ENCODE peak calls at places on chromosomes 13 and 19, in four cellular contexts. E is DND-41, R is HCT116, C is Karpas-422. D is an unnamed sample.
A peak's percentile ranks its signal among the peaks of the same experiment; 100 is the strongest.

GRCh38 chr19:44640518-44640917 is 3.2 kb upstream of the PVR start:
- DNase-seq in E (no peak), R (no peak), C (no peak), D (no peak)

GRCh38 chr13:66154981-66155380 is 1075.2 kb downstream of the PCDH9 start:
- DNase-seq in E (no peak), R (no peak), C (no peak), D (no peak)

GRCh38 chr13:93254775-93255174 is 28.2 kb downstream of the GPC6 start:
- DNase-seq in E (no peak), R (no peak), C (no peak), D (no peak)

GRCh38 chr19:18317998-18318800 is 4.7 kb downstream of the LSM4 start:
- DNase-seq in E (peak; percentile 81), R (no peak), C (no peak), D (no peak)

GRCh38 chr13:112783135-112783945 is 93.5 kb downstream of the ATP11A start:
- DNase-seq in E (no peak), R (no peak), C (no peak), D (no peak)

GRCh38 chr13:109761695-109762094 is 24.7 kb downstream of the IRS2 start:
- DNase-seq in E (no peak), R (no peak), C (no peak), D (no peak)

GRCh38 chr13:100646030-100646673 is 28.4 kb downstream of the TMTC4 start:
- DNase-seq in E (no peak), R (peak; percentile 15), C (no peak), D (no peak)

GRCh38 chr13:67410645-67411044 is 180.5 kb upstream of the PCDH9 start:
- DNase-seq in E (no peak), R (no peak), C (no peak), D (no peak)

GRCh38 chr19:18020212-18021067 is 12.5 kb downstream of the ARRDC2 start:
- DNase-seq in E (no peak), R (no peak), C (no peak), D (no peak)

GRCh38 chr13:45333973-45334922 is 6.7 kb downstream of the TPT1 start:
- DNase-seq in E (peak; percentile 66), R (no peak), C (peak; percentile 46), D (no peak)

GRCh38 chr13:40624338-40624737 is 42.1 kb downstream of the FOXO1 start:
- DNase-seq in E (no peak), R (no peak), C (no peak), D (no peak)

GRCh38 chr19:15235796-15236195 is 3.5 kb upstream of the EPHX3 start:
- DNase-seq in E (no peak), R (no peak), C (no peak), D (no peak)

GRCh38 chr19:56821675-56822074 is 18.9 kb downstream of the PEG3 start:
- DNase-seq in E (no peak), R (no peak), C (no peak), D (no peak)

GRCh38 chr19:50607388-50607787 is 32.3 kb downstream of the SYT3 start:
- DNase-seq in E (no peak), R (no peak), C (no peak), D (no peak)

GRCh38 chr13:83515267-83515666 is 367.0 kb downstream of the SLITRK1 start:
- DNase-seq in E (no peak), R (no peak), C (no peak), D (no peak)

GRCh38 chr13:33092422-33092987 is 76.3 kb downstream of the KL start:
- DNase-seq in E (no peak), R (no peak), C (no peak), D (no peak)

GRCh38 chr19:13013649-13014048 is 18.4 kb downstream of the NFIX start:
- DNase-seq in E (no peak), R (no peak), C (no peak), D (no peak)
- H3K4me2 ChIP-seq in E (no peak overlapping the region), R (peak overlapping the region; percentile 92), C (no peak overlapping the region), D (no peak overlapping the region)

GRCh38 chr19:10422846-10423245 is 2.5 kb downstream of the PDE4A start:
- DNase-seq in E (no peak), R (no peak), C (no peak), D (no peak)

GRCh38 chr19:10424011-10424637 is 3.8 kb downstream of the PDE4A start:
- DNase-seq in E (peak; percentile 78), R (no peak), C (peak; percentile 84), D (peak; percentile 61)

GRCh38 chr19:10420444-10421239 is at the start of gene PDE4A:
- DNase-seq in E (peak; percentile 73), R (no peak), C (peak; percentile 69), D (peak; percentile 78)

GRCh38 chr19:10421240-10421948 is 1.1 kb downstream of the PDE4A start:
- DNase-seq in E (peak; percentile 27), R (no peak), C (no peak), D (no peak)

GRCh38 chr19:10421981-10422461 is 1.7 kb downstream of the PDE4A start:
- DNase-seq in E (no peak), R (no peak), C (no peak), D (no peak)
- H3K27me3 ChIP-seq in E (peaks cover 61% of the 10 kb centered on the region), R (no peaks in the 10 kb centered on the region), C (no peaks in the 10 kb centered on the region), D (no peaks in the 10 kb centered on the region)

DNA sequence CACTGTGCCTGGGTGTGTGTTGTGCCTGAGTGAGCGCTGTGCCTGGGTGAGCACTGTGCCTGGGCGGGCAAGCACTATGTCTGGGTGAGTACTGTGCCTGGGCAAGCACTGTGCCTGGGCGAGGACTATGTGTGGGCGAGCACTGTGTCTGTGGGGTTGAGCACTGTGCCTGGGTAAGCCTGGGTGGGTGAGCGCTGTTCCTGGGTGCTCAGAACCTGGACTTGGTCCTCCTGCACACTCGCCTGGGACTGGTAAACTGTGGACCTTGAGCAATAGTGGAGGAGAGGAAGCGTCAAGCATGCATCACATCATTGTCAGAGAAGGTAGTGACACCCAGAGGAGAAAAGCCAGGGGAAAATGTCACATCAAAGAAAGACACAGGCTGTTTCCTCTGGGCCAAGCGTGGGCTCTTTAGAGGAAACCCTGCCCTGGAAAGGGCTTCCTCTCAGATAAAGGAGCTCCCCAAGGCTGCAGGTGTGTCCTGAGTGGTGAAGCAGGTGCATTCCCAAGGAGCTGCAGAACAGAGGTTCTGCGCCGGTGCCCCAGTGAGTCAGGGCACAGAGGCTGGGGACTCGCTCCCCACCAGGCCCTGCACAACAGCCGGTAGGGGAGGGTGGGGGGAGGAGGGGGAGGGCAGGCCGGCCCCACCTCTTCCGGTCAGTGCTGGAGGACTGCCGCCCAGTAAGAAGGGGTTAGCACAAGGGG is 141.2 kb downstream of the TEX29 start:
- DNase-seq in E (no peak), R (no peak), C (no peak), D (no peak)
- H3K4me1 ChIP-seq in E (no peaks in the 10 kb centered on the region), R (no peaks in the 10 kb centered on the region), C (no peaks in the 10 kb centered on the region), D (peaks cover 9% of the 10 kb centered on the region)

DNA sequence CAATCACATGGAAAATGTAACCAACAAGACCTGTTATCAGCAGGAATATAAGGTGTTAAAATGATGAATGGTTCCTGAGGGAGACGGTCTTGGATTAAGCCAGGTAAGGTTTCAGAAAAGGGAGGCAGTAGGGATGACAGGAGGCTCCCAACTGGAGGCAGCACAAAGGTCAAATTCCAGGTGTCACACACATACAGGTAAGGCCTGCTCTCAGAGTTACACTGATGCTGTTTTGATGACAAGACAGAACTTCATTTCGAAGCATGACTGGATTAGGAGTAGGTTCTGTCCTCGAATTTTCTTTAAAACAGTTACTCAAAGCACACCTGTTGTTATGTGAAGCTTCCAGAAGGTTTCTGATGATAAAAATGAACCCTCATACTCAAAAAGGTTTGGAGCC is 7.4 kb downstream of the MED26 start:
- DNase-seq in E (no peak), R (no peak), C (no peak), D (no peak)
- H3K4me2 ChIP-seq in E (no peak overlapping the region), R (no peak overlapping the region), C (peak overlapping the region; percentile 68), D (no peak overlapping the region)

DNA sequence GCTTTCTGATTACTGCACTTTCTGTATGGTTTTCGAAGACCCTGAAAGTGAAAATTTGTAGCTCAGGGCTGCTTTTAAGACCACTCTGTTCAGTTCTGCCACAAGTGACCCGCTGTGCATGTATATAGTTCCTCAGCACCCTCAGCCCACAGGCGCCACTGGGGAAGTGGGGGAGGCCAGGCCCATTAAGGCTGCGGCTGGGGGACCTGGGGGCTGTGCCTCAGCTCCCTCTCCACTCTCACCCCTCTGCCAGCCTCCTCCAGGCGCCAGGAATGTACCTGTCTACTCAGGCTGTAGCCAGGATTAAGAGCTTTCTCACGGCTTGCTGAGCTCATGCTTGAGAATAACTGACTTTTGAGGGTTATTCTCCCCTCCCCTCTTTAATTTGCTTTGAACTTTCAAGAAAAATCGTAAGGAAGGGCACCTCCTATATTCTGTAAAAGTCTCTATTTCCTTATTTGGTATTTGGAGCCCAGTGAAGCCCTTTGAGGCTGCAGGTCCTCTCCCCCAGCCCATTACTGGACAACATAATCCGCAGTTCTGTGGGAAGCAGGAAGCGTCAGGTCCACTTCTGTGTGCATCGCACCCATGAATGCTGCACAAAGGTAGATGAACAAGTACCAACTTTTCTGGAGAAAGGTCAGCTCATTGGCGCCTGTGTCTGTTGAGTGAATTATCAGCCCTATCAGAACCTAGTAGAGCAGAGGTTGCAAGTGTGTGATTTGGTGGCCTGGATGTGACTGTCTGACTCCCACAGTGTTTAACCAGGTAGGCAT is 29.6 kb downstream of the GJA3 start:
- DNase-seq in E (no peak), R (no peak), C (no peak), D (no peak)
- H3K27me3 ChIP-seq in E (peaks cover 19% of the 10 kb centered on the region), R (no peaks in the 10 kb centered on the region), C (no peaks in the 10 kb centered on the region), D (no peaks in the 10 kb centered on the region)

DNA sequence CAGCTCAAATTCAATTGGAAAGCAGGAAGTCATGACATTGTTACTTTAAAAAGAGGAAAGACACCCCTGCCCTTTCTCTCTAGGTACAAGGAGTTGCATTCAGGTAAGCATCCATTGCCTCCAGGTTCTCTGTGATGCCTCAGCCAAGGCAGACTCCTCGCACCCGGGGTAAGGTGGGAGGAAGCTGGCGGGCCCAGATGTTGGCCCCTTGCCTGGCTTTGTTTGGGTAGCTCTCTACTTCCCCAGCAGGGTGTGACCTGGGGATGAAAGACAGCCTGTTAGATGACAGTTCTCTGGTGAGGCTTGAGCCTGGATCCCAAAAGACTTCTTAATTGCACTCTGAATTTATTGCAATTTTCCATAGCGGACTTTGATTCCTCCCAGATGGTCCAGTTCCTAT is 25.6 kb downstream of the SHISA2 start:
- DNase-seq in E (no peak), R (no peak), C (no peak), D (no peak)
- H3K4me1 ChIP-seq in E (no peaks in the 10 kb centered on the region), R (no peaks in the 10 kb centered on the region), C (no peaks in the 10 kb centered on the region), D (no peaks in the 10 kb centered on the region)

DNA sequence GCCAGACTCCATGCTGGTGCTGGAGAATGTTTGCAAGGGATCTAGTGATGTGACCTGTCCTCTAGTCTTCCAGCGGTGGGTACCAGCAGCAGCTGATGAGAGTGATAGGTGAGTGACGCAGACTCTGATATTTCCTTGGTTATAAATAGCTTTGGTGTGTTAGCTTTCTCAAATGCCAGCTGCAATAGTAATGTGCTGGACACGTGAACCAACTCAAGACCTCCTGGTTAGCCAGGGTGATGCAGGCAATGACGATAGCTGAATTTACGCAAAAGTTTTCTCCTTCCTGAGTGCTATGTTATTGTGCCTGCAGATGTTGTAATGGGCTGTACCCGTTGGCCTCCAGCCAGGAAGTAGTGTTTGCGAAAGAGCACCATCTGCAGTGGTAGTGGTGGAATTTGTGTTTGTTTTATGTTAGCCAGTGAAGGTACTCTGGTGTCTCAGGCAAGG is 129.5 kb downstream of the CYSLTR2 start:
- DNase-seq in E (peak; percentile 15), R (no peak), C (no peak), D (no peak)
- H3K4me2 ChIP-seq in E (no peak overlapping the region), R (no peak overlapping the region), C (no peak overlapping the region), D (no peak overlapping the region)

DNA sequence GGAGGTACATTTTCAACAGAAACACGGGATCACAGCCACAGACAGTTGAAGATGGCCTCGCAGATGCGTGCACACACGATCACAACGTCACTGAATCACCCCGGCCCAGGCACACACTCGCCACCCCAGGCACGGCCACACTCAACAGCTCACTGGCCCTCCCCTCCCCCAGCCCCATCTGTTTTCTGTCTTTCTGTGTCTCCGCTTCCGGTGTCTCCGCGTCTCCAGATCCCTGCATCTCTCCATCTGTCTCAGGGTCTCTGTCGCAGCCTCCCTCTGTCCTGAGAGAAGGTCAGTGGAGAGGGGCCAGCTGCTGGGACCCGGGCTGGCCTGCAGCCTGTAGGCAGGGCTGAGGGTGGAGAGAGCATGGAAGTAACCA is 3.8 kb upstream of the ATP1A3 start:
- DNase-seq in E (no peak), R (no peak), C (no peak), D (no peak)
- H3K27me3 ChIP-seq in E (no peaks in the 10 kb centered on the region), R (peaks cover 24% of the 10 kb centered on the region), C (no peaks in the 10 kb centered on the region), D (peaks cover 83% of the 10 kb centered on the region)